ENCODE peak calls at places on chromosomes 5 and 9, in four cellular contexts. T is HT1080, Z is Calu3, Q is NCI-H1048. L is an unnamed sample.
A peak's percentile ranks its signal among the peaks of the same experiment; 100 is the strongest.

GRCh38 chr9:91764661-91765060 is 185.4 kb downstream of the ROR2 start:
- DNase-seq in T (no peak), Q (no peak), Z (no peak), L (no peak)

GRCh38 chr9:127974769-127975261 is 6.0 kb downstream of the EEIG1 start:
- DNase-seq in Z (no peak), Q (no peak), T (no peak), L (no peak)

GRCh38 chr9:81321551-81321950 is 367.8 kb downstream of the TLE1 start:
- DNase-seq in T (no peak), Z (no peak), Q (no peak), L (no peak)

GRCh38 chr5:65647941-65648340 is 23.1 kb downstream of the SHLD3 start:
- DNase-seq in Z (no peak), T (no peak), Q (no peak), L (no peak)

GRCh38 chr5:139301766-139302499 is 8.4 kb downstream of the MATR3 start:
- DNase-seq in Q (no peak), Z (no peak), T (no peak), L (no peak)

GRCh38 chr9:131707677-131708612 is 31.9 kb downstream of the RAPGEF1 start:
- DNase-seq in Z (no peak), Q (no peak), T (peak; percentile 79), L (peak; percentile 63)

GRCh38 chr5:84384604-84385575 is at the start of gene EDIL3:
- DNase-seq in Q (no peak), Z (peak; percentile 15), T (peak; percentile 21), L (peak; percentile 25)

GRCh38 chr9:98877211-98877730 is 66.4 kb upstream of the COL15A1 start:
- DNase-seq in Z (no peak), Q (no peak), T (no peak), L (no peak)

GRCh38 chr5:74673011-74673790 is 11.8 kb upstream of the HEXB start:
- DNase-seq in Q (no peak), Z (no peak), T (peak; percentile 32), L (no peak)

GRCh38 chr5:10140195-10140973 is 109.3 kb downstream of the ATPSCKMT start:
- DNase-seq in T (no peak), Q (no peak), Z (peak; percentile 12), L (no peak)

GRCh38 chr5:61662670-61663069 is 330.6 kb downstream of the ZSWIM6 start:
- DNase-seq in Q (no peak), T (no peak), Z (no peak), L (no peak)

GRCh38 chr5:132434813-132435286 is 55.7 kb downstream of the IRF1 start:
- DNase-seq in T (no peak), Z (no peak), Q (no peak), L (no peak)

GRCh38 chr9:127403507-127404192 is 6.7 kb downstream of the SLC2A8 start:
- DNase-seq in Z (no peak), Q (no peak), T (no peak), L (no peak)

GRCh38 chr5:55440188-55440646 is 94.5 kb downstream of the PLPP1 start:
- DNase-seq in T (no peak), Q (no peak), Z (no peak), L (no peak)

GRCh38 chr9:99377790-99378775 is 156.0 kb downstream of the SEC61B start:
- DNase-seq in T (no peak), Z (no peak), Q (no peak), L (no peak)

GRCh38 chr5:11128021-11128420 is 367.0 kb upstream of the DAP start:
- DNase-seq in Q (no peak), Z (no peak), T (no peak), L (no peak)

L was measured in RCC 7860.